ENCODE peak calls at places on chromosomes 7 and 10, in ten cellular contexts. D, J, I, S, X, K, W, Y, O and T are unnamed samples.

GRCh38 chr7:50834679-50835078 is 52.0 kb upstream of the GRB10 start:
- DNase-seq in D (no peak), J (no peak), I (no peak), S (no peak), X (no peak), K (no peak), W (no peak), Y (no peak), O (no peak), T (no peak)

GRCh38 chr10:120506674-120507073 is 49.6 kb downstream of the PLPP4 start:
- DNase-seq in D (no peak), J (no peak), I (no peak), S (no peak), X (no peak), K (no peak), W (peak; percentile 79), Y (peak; percentile 74), O (no peak), T (no peak)

GRCh38 chr7:20331231-20331880 is 656 bp downstream of the ITGB8 start:
- DNase-seq in D (peak; percentile 36), J (peak; percentile 71), I (peak; percentile 43), S (no peak), X (peak; percentile 61), K (peak; percentile 51), W (peak; percentile 45), Y (no peak), O (peak; percentile 64), T (peak; percentile 26)

GRCh38 chr7:35723011-35723410 is 28.1 kb upstream of the HERPUD2 start:
- DNase-seq in D (peak; percentile 20), J (no peak), I (no peak), S (no peak), X (no peak), K (peak; percentile 33), W (peak; percentile 72), Y (no peak), O (no peak), T (no peak)

GRCh38 chr10:119313645-119314044 is 106.3 kb downstream of the GRK5 start:
- DNase-seq in D (no peak), J (peak; percentile 79), I (no peak), S (no peak), X (no peak), K (no peak), W (no peak), Y (no peak), O (no peak), T (no peak)

GRCh38 chr7:112086496-112087254 is 119.5 kb downstream of the DOCK4 start:
- DNase-seq in D (no peak), J (no peak), I (no peak), S (no peak), X (no peak), K (no peak), W (no peak), Y (no peak), O (peak; percentile 19), T (no peak)

GRCh38 chr7:7272294-7272693 is 90.0 kb downstream of the C1GALT1 start:
- DNase-seq in D (peak; percentile 66), J (no peak), I (no peak), S (no peak), X (no peak), K (no peak), W (no peak), Y (no peak), O (no peak), T (no peak)

GRCh38 chr7:40299097-40299496 is 164.3 kb downstream of the SUGCT start:
- DNase-seq in D (peak; percentile 24), J (no peak), I (no peak), S (no peak), X (no peak), K (peak; percentile 32), W (peak; percentile 84), Y (peak; percentile 98), O (peak; percentile 3), T (no peak)

GRCh38 chr10:58780481-58780880 is 267.8 kb downstream of the BICC1 start:
- DNase-seq in D (no peak), J (no peak), I (no peak), S (no peak), X (no peak), K (no peak), W (no peak), Y (peak; percentile 46), O (no peak), T (no peak)

GRCh38 chr10:117590516-117590915 is 48.0 kb downstream of the EMX2 start:
- DNase-seq in D (no peak), J (no peak), I (no peak), S (no peak), X (no peak), K (no peak), W (no peak), Y (no peak), O (no peak), T (no peak)

GRCh38 chr10:114719311-114719710 is 61.2 kb upstream of the ABLIM1 start:
- DNase-seq in D (no peak), J (no peak), I (no peak), S (no peak), X (peak; percentile 61), K (no peak), W (no peak), Y (no peak), O (peak; percentile 40), T (no peak)

GRCh38 chr7:116859323-116859722 is 3.1 kb upstream of the CAPZA2 start:
- DNase-seq in D (peak; percentile 92), J (no peak), I (no peak), S (no peak), X (no peak), K (no peak), W (peak; percentile 78), Y (peak; percentile 75), O (no peak), T (no peak)

GRCh38 chr10:50622497-50623298 is 1.1 kb downstream of the SGMS1 start:
- DNase-seq in D (peak; percentile 51), J (peak; percentile 32), I (peak; percentile 32), S (peak; percentile 64), X (peak; percentile 63), K (peak; percentile 39), W (peak; percentile 54), Y (peak; percentile 37), O (peak; percentile 59), T (no peak)

GRCh38 chr7:127154101-127154500 is 98.6 kb downstream of the GRM8 start:
- DNase-seq in D (no peak), J (no peak), I (no peak), S (no peak), X (no peak), K (no peak), W (no peak), Y (no peak), O (no peak), T (no peak)

GRCh38 chr7:127154958-127155357 is 97.8 kb downstream of the GRM8 start:
- DNase-seq in D (no peak), J (no peak), I (no peak), S (no peak), X (no peak), K (no peak), W (no peak), Y (no peak), O (no peak), T (no peak)

GRCh38 chr7:127153315-127153714 is 99.4 kb downstream of the GRM8 start:
- DNase-seq in D (no peak), J (no peak), I (no peak), S (no peak), X (no peak), K (no peak), W (no peak), Y (no peak), O (no peak), T (no peak)

GRCh38 chr7:127158659-127159058 is 94.1 kb downstream of the GRM8 start:
- DNase-seq in D (no peak), J (peak; percentile 15), I (no peak), S (no peak), X (no peak), K (peak; percentile 33), W (peak; percentile 4), Y (no peak), O (no peak), T (no peak)
- TF ChIP-seq CTCF in D (no peak), J (peak; percentile 29), I (no peak), S (no peak), X (no peak), K (peak; percentile 69), W (peak; percentile 30), Y (no peak), O (no peak), T (no peak)

DNA sequence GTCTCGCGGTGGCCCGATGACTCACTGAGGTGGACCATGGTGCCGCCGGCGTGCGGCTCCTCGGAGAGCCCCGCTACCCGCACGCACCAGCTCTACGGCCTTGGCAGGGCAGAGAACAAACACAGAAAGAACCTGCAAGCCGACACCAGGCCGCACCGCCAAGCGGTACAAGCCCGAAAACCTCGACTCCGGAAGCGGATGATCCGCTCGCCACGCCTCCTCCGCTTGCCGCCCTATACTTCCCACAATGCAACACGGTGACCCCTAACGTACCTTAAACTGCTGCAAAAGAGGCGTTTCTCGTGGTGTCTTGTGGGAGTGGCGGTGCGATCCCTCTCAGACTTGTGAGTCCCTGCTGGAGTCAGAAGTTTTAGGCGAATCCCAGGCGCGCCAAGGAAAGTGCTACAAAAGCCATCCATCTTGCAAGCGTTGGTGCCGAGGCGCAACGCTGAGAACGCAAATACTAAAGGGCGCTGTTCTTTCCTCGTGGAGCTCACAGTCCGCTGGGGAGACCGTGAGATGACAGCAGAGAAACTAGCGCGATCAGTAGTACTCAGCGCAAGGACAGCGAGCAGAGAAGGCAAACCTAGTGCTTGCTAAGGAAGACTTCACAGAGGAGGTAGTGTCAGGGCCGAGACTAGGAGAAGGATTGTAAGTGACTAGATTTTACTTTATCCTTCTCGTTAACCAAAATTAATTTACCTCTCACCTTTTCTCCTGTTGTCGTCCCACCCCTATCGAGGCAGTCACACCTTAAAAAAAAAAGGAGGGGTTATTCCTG is at the start of gene MRPS16:
- DNase-seq in D (peak; percentile 98), J (peak; percentile 90), I (peak; percentile 95), S (peak; percentile 96), X (peak; percentile 97), K (peak; percentile 99), W (peak; percentile 99), Y (peak; percentile 97), O (peak; percentile 96), T (peak; percentile 88)
- TF ChIP-seq CTCF in D (no peak), J (no peak), I (no peak), S (no peak), X (no peak), K (no peak), W (no peak), Y (no peak), O (no peak), T (no peak)

GRCh38 chr7:142782922-142783900 is 12.4 kb downstream of the PRSS2 start:
- DNase-seq in D (peak; percentile 93), J (peak; percentile 80), I (peak; percentile 81), S (peak; percentile 93), X (peak; percentile 86), K (peak; percentile 93), W (peak; percentile 90), Y (peak; percentile 77), O (peak; percentile 96), T (peak; percentile 54)
- TF ChIP-seq CTCF in D (peak; percentile 89), J (peak; percentile 86), I (peak; percentile 95), S (peak; percentile 84), X (peak; percentile 83), K (peak; percentile 97), W (peak; percentile 88), Y (peak; percentile 91), O (peak; percentile 99), T (peak; percentile 71)

DNA sequence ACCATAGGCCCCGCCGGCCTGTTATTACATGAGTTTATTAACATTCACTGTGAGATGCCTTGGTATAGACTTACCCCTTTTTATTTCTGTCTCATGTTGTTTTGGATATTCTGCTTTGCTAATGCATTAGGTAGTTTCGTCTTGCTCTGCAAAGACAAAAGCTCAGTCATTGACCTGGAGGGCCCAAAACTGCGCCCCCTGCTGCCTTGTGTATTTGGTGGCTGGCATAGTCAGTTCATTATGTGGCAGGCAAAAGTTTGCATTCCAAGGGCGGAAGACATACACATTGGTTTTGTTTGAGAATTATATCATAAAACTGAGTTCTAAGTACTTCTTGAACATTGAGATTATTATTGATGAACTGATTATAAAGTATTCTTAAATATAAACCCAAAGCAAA is 372.5 kb downstream of the SDK1 start:
- DNase-seq in D (peak; percentile 32), J (no peak), I (no peak), S (no peak), X (peak; percentile 55), K (peak; percentile 57), W (peak; percentile 62), Y (no peak), O (peak; percentile 18), T (no peak)
- TF ChIP-seq CTCF in D (peak; percentile 50), J (no peak), I (no peak), S (peak; percentile 22), X (peak; percentile 20), K (peak; percentile 69), W (peak; percentile 57), Y (no peak), O (peak; percentile 34), T (no peak)